ENCODE peak calls at places on chromosomes 13 and 19, in six cellular contexts. I is CD4-positive, CD25-positive, alpha-beta regulatory T cell; V is left ventricle myocardium inferior; F is heart right ventricle; N is ascending aorta; L is aorta. U is an unnamed sample. For H3K9me3, the result is how much of the 10 kb centered on the place peaks cover.

GRCh38 chr13:32019612-32020233 is 11.9 kb upstream of the FRY start:
- DNase-seq in V (no peak), N (no peak), I (no peak), L (no peak), F (peak), U (no peak)

GRCh38 chr13:45219938-45220375 is 19.1 kb upstream of the KCTD4 start:
- DNase-seq in F (no peak), V (no peak), L (no peak), N (no peak), I (no peak), U (no peak)

GRCh38 chr19:15354557-15355296 is 22.4 kb upstream of the BRD4 start:
- DNase-seq in N (no peak), I (no peak), L (no peak), F (no peak), V (no peak), U (no peak)

GRCh38 chr13:32056316-32056715 is 24.7 kb downstream of the FRY start:
- DNase-seq in F (no peak), V (no peak), N (no peak), L (no peak), I (no peak), U (no peak)

GRCh38 chr13:110238795-110239194 is 68.2 kb downstream of the COL4A1 start:
- DNase-seq in V (no peak), L (no peak), N (peak), I (no peak), F (peak), U (no peak)

GRCh38 chr13:30415430-30416030 is 6.8 kb upstream of the UBE2L5 start:
- DNase-seq in L (no peak), N (no peak), V (no peak), F (no peak), I (no peak), U (no peak)

GRCh38 chr13:48818495-48818961 is 157.2 kb upstream of the FNDC3A start:
- DNase-seq in L (no peak), V (no peak), N (peak), F (no peak), I (no peak), U (no peak)

GRCh38 chr13:60329221-60329983 is 67.6 kb upstream of the TDRD3 start:
- DNase-seq in N (no peak), L (no peak), I (no peak), F (no peak), V (no peak), U (no peak)

GRCh38 chr13:39350461-39350881 is 252.5 kb downstream of the LHFPL6 start:
- DNase-seq in L (no peak), N (no peak), F (peak), I (no peak), V (peak), U (no peak)

GRCh38 chr13:93620366-93620765 is 393.8 kb downstream of the GPC6 start:
- DNase-seq in N (no peak), I (no peak), L (no peak), V (no peak), F (no peak), U (no peak)

GRCh38 chr19:7526093-7526929 is 3.9 kb downstream of the MCOLN1 start:
- DNase-seq in I (no peak), N (no peak), F (no peak), V (no peak), L (no peak), U (no peak)

GRCh38 chr19:8866344-8866743 is 34.2 kb downstream of the MBD3L1 start:
- DNase-seq in V (no peak), L (no peak), I (no peak), N (no peak), F (no peak), U (no peak)
- H3K9me3 ChIP-seq in V (under half), L (under half), I (under half), N (under half), F (under half), U (under half)

GRCh38 chr19:56838680-56838929 is 1.9 kb downstream of the PEG3 start:
- DNase-seq in L (no peak), N (no peak), I (no peak), F (no peak), V (no peak), U (no peak)

GRCh38 chr19:56839665-56840451 is 668 bp downstream of the PEG3 start:
- DNase-seq in N (peak), F (peak), L (peak), V (peak), I (peak), U (no peak)

GRCh38 chr19:56840452-56841193 is at the start of the genes PEG3 and ZIM2:
- DNase-seq in L (peak), F (peak), V (peak), I (no peak), N (peak), U (no peak)

GRCh38 chr19:56837892-56838679 is 2.4 kb downstream of the PEG3 start:
- DNase-seq in V (peak), F (peak), I (no peak), N (peak), L (peak), U (no peak)

DNA sequence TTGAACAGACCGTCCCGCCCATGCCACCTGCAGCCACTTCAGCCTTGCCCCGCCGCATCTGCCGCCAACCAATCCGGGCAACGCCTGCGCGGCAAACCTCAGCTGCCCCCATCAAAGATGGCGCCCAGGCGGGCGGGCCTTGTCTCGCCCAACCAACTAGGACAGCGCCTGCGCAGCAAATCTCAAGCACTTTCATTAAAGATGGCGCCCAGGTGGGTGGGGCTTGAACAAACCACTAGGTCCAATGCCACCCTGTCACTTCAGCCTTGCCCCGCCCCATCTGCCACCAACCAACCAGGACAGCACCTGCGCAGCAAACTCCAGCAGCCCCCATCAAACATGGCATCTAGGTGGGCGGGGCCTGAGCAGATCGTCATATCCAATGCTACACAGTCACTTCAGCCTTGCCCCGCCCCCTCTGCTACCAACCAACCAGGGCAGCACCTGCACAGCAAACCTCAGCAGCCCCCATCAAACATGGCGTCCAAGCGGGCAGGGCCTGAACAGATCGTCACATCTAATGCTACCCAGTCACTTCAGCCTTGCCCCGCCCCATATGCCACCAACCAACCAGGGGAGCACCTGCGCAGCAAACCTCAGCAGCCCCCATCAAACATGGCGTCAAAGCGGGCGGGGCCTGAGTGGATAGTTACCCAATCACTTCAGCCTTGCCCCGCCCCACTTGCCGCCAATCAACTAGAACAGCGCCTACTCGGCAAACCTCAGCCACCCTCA is 1.4 kb downstream of the PEG3 start:
- DNase-seq in V (peak), N (peak), L (peak), I (peak), F (peak), U (no peak)
- H3K9me3 ChIP-seq in V (under half), N (under half), L (under half), I (half or more), F (under half), U (under half)

GRCh38 chr19:11781295-11782057 is 14.7 kb downstream of the ZNF441 start:
- DNase-seq in L (no peak), V (no peak), I (no peak), N (no peak), F (no peak), U (no peak)
- H3K9me3 ChIP-seq in L (under half), V (half or more), I (half or more), N (half or more), F (half or more), U (under half)

GRCh38 chr13:100235311-100235901 is 146.5 kb downstream of the PCCA start:
- DNase-seq in I (no peak), F (peak), L (no peak), V (no peak), N (no peak), U (no peak)

GRCh38 chr13:100234006-100234405 is 145.1 kb downstream of the PCCA start:
- DNase-seq in F (no peak), V (no peak), N (no peak), L (no peak), I (no peak), U (no peak)

GRCh38 chr13:100234524-100235136 is 145.7 kb downstream of the PCCA start:
- DNase-seq in I (no peak), L (no peak), V (no peak), F (no peak), N (no peak), U (no peak)

GRCh38 chr13:100230813-100231575 is 142.1 kb downstream of the PCCA start:
- DNase-seq in I (no peak), N (no peak), V (no peak), F (no peak), L (no peak), U (no peak)

GRCh38 chr13:100229603-100230002 is 140.7 kb downstream of the PCCA start:
- DNase-seq in I (no peak), V (no peak), N (no peak), L (no peak), F (no peak), U (no peak)
- H3K9me3 ChIP-seq in I (under half), V (under half), N (under half), L (under half), F (under half), U (under half)

DNA sequence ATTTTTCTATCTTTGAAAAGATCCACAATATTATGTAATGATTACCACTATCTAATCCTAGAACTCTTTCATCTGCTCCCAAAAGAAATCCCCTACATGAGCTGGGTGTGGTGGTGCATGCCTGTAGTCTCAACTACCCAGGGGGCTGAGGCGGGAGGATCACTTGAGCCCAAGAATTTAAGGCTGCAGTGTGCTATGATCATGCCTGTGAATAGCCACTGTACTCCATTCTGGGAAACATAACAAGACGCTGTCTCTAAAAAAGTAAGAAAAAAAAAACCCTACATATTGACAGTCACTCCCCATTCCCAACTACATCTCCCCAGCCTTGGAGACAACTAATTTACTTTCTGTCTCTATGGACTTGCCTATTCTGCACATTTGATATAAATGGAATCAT is 1.1 kb upstream of the ZNF226 start:
- DNase-seq in F (no peak), V (no peak), I (no peak), N (no peak), L (no peak), U (no peak)
- H3K9me3 ChIP-seq in F (half or more), V (half or more), I (half or more), N (half or more), L (under half), U (under half)

GRCh38 chr19:12237143-12237839 is 57.4 kb downstream of the ZNF44 start:
- DNase-seq in V (no peak), F (no peak), N (no peak), I (no peak), L (no peak), U (no peak)
- H3K9me3 ChIP-seq in V (under half), F (half or more), N (half or more), I (under half), L (under half), U (under half)

GRCh38 chr19:27776020-27776419 is 1436.9 kb downstream of the UQCRFS1 start:
- DNase-seq in F (no peak), N (no peak), L (no peak), I (no peak), V (no peak), U (no peak)

GRCh38 chr19:27777242-27777641 is 1435.7 kb downstream of the UQCRFS1 start:
- DNase-seq in L (no peak), N (no peak), V (no peak), F (no peak), I (no peak), U (no peak)

GRCh38 chr19:27775395-27775794 is 1437.6 kb downstream of the UQCRFS1 start:
- DNase-seq in F (no peak), L (no peak), V (no peak), N (no peak), I (no peak), U (no peak)

GRCh38 chr19:27777726-27778125 is 1435.2 kb downstream of the UQCRFS1 start:
- DNase-seq in F (no peak), V (no peak), L (no peak), N (no peak), I (no peak), U (no peak)

GRCh38 chr19:27776524-27776923 is 1436.4 kb downstream of the UQCRFS1 start:
- DNase-seq in N (no peak), I (no peak), V (no peak), F (no peak), L (no peak), U (no peak)
- H3K9me3 ChIP-seq in N (half or more), I (half or more), V (under half), F (under half), L (under half), U (under half)

GRCh38 chr19:12117203-12117970 is 22.8 kb downstream of the ZNF20 start:
- DNase-seq in I (no peak), F (no peak), V (no peak), L (no peak), N (no peak), U (no peak)

GRCh38 chr19:12112238-12112637 is 27.9 kb downstream of the ZNF20 start:
- DNase-seq in I (no peak), F (no peak), N (no peak), V (no peak), L (no peak), U (no peak)

GRCh38 chr19:12113121-12113520 is 27.0 kb downstream of the ZNF20 start:
- DNase-seq in I (no peak), F (no peak), N (no peak), L (no peak), V (no peak), U (no peak)

GRCh38 chr19:12111176-12111575 is 29.0 kb downstream of the ZNF20 start:
- DNase-seq in N (no peak), I (no peak), F (no peak), V (no peak), L (no peak), U (no peak)

DNA sequence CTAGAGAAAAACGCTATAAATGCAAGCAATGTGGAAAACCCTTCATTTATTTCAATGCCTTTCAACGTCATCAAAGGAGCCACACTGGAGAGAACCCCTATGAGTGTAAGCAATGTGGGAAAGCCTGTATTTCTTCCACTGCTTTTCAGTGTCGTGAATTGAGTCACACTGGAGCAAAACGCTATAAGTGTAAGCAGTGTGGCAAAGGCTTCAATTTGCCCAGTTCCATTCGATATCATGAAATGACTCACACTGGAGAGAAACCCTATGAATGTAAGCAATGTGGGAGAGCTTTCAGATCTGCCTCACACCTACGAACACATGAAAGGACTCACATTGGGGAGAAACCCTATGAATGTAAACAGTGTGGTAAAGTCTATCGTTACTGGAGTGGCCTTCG is 27.4 kb downstream of the ZNF20 start:
- DNase-seq in L (no peak), F (no peak), V (no peak), N (no peak), I (no peak), U (no peak)
- H3K9me3 ChIP-seq in L (under half), F (half or more), V (under half), N (half or more), I (under half), U (under half)

GRCh38 chr19:58209577-58209976 is 19.1 kb upstream of the ZNF544 start:
- DNase-seq in L (no peak), V (no peak), N (no peak), F (no peak), I (no peak), U (no peak)

GRCh38 chr19:58217607-58218391 is 10.9 kb upstream of the ZNF544 start:
- DNase-seq in N (no peak), L (no peak), V (no peak), I (no peak), F (no peak), U (no peak)

GRCh38 chr19:58212336-58213074 is 16.2 kb upstream of the ZNF544 start:
- DNase-seq in L (no peak), N (no peak), V (no peak), I (no peak), F (no peak), U (no peak)

GRCh38 chr19:58217069-58217481 is 11.6 kb upstream of the ZNF544 start:
- DNase-seq in F (no peak), V (no peak), N (no peak), L (no peak), I (no peak), U (no peak)

DNA sequence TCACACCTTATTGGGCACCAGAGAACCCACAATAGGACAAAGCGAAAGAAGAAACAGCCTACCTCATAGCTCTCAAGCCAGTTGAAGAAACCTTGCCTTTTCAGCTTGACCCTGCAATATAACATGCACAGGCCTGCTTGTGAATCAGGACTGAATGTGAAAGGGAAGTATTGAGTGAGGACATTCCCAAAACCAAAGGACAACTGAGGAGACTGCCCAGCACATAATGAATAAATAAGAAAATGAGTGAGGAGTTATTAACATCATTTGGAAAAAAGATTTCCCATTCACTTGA is 15.7 kb upstream of the ZNF544 start:
- DNase-seq in V (no peak), L (no peak), F (no peak), I (no peak), N (no peak), U (no peak)
- H3K9me3 ChIP-seq in V (half or more), L (half or more), F (half or more), I (half or more), N (half or more), U (under half)

GRCh38 chr19:4968462-4969291 is at the start of gene KDM4B:
- DNase-seq in V (peak), N (peak), F (peak), I (peak), L (peak), U (peak)

GRCh38 chr19:4969772-4970531 is 1.0 kb downstream of the KDM4B start:
- DNase-seq in N (no peak), I (no peak), L (no peak), F (no peak), V (no peak), U (no peak)

GRCh38 chr19:4966591-4966990 is 2.3 kb upstream of the KDM4B start:
- DNase-seq in V (no peak), L (no peak), I (no peak), F (no peak), N (no peak), U (no peak)

GRCh38 chr19:4969292-4969771 is 419 bp downstream of the KDM4B start:
- DNase-seq in V (no peak), F (no peak), N (no peak), I (no peak), L (no peak), U (no peak)

DNA sequence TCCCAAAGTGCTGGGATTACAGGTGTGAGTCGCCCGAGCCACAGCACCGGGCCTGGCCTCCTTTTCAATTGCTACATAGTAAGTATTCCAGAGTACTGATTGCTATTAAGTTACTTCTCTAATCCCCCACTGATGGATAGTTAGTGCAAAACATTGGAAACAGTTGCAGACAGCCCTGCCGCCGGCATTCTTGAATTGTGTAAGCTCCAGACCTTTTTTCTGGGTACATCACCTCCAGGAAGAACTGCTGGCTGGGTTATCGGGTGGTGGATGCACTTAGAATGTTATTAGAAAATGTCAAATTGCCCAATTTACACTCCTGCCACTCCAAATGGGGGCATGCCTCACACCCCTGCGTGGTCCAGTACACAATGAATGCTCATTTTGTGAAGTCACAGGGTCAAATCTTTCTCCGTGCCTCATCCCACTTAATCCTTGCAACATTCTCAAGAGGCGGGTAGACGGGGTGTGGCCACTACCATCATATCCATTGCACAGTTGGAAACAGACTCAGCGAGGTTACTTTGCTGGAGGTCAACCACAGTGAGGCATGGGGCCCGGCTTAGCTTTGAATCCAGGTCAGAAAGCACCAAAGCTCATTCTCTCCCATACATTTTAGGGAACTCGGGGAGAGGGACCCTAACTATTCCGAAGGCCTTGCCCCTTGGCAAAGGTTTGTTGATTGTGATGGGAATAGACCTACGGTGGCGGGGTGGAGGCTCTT is 1.0 kb upstream of the KDM4B start:
- DNase-seq in N (no peak), I (no peak), F (no peak), L (no peak), V (no peak), U (no peak)
- H3K9me3 ChIP-seq in N (under half), I (under half), F (under half), L (under half), V (under half), U (under half)